ENCODE peak calls at places on chromosomes 13 and 19, in five cellular contexts. I is RCC 7860, E is ascending aorta, L is NB4, F is GM03348. W is an unnamed sample.

GRCh38 chr13:21063031-21063430 is 1.6 kb upstream of the LATS2 start:
- DNase-seq in I (no peak), E (no peak), L (no peak), F (no peak), W (no peak)

GRCh38 chr13:109297628-109298027 is 488.8 kb downstream of the IRS2 start:
- DNase-seq in I (no peak), E (no peak), L (no peak), F (peak), W (no peak)

GRCh38 chr19:48992571-48993174 is 436 bp downstream of the GYS1 start:
- DNase-seq in I (no peak), E (no peak), L (no peak), F (no peak), W (no peak)

GRCh38 chr13:92590503-92590908 is 636.1 kb upstream of the GPC6 start:
- DNase-seq in I (peak), E (no peak), L (no peak), F (no peak), W (peak)

GRCh38 chr13:77919351-77920294 is 992 bp upstream of the EDNRB start:
- DNase-seq in I (no peak), E (no peak), L (peak), F (peak), W (no peak)

GRCh38 chr13:65293530-65294198 is 1936.5 kb downstream of the PCDH9 start:
- DNase-seq in I (no peak), E (no peak), L (no peak), F (no peak), W (no peak)

GRCh38 chr19:55546822-55547614 is 1.7 kb upstream of the SBK3 start:
- DNase-seq in I (peak), E (peak), L (no peak), F (peak), W (no peak)

GRCh38 chr19:51407631-51408131 is 9.8 kb downstream of the SIGLEC10 start:
- DNase-seq in I (no peak), E (no peak), L (peak), F (no peak), W (no peak)

GRCh38 chr19:46000497-46001246 is 5.4 kb downstream of the CCDC61 start:
- DNase-seq in I (no peak), E (no peak), L (peak), F (peak), W (no peak)

GRCh38 chr19:41302624-41303351 is 7.2 kb upstream of the CCDC97 start:
- DNase-seq in I (no peak), E (no peak), L (no peak), F (no peak), W (no peak)

GRCh38 chr19:38037151-38037611 is 130.2 kb downstream of the SIPA1L3 start:
- DNase-seq in I (no peak), E (no peak), L (no peak), F (no peak), W (no peak)

GRCh38 chr13:26646603-26647002 is 89.1 kb downstream of the WASF3 start:
- DNase-seq in I (no peak), E (no peak), L (no peak), F (no peak), W (no peak)

GRCh38 chr13:29543230-29544215 is 52.0 kb downstream of the SLC7A1 start:
- DNase-seq in I (peak), E (no peak), L (peak), F (no peak), W (no peak)

GRCh38 chr13:76879211-76879875 is 6.9 kb downstream of the KCTD12 start:
- DNase-seq in I (peak), E (peak), L (peak), F (peak), W (no peak)

GRCh38 chr19:15260939-15261338 is 28.7 kb upstream of the EPHX3 start:
- DNase-seq in I (no peak), E (no peak), L (peak), F (no peak), W (no peak)

GRCh38 chr19:48741222-48741999 is 1.0 kb upstream of the RASIP1 start:
- DNase-seq in I (no peak), E (no peak), L (peak), F (peak), W (no peak)

GRCh38 chr13:113584870-113585671 is 518 bp downstream of the TFDP1 start:
- DNase-seq in I (no peak), E (no peak), L (peak), F (peak), W (no peak)

GRCh38 chr13:27007166-27007565 is 164.4 kb downstream of the USP12 start:
- DNase-seq in I (no peak), E (no peak), L (no peak), F (no peak), W (no peak)

GRCh38 chr13:110210604-110210985 is 96.4 kb downstream of the COL4A1 start:
- DNase-seq in I (no peak), E (no peak), L (no peak), F (no peak), W (no peak)

GRCh38 chr13:98267080-98267912 is 90.2 kb upstream of the RNF113B start:
- DNase-seq in I (peak), E (no peak), L (no peak), F (no peak), W (peak)

GRCh38 chr13:93472897-93473296 is 246.3 kb downstream of the GPC6 start:
- DNase-seq in I (no peak), E (no peak), L (no peak), F (no peak), W (no peak)

GRCh38 chr19:10510301-10510802 is 6.9 kb downstream of the S1PR5 start:
- DNase-seq in I (no peak), E (no peak), L (peak), F (peak), W (no peak)

GRCh38 chr19:48121909-48122371 is 11.3 kb upstream of the PLA2G4C start:
- DNase-seq in I (no peak), E (no peak), L (no peak), F (no peak), W (no peak)

GRCh38 chr13:64937302-64937701 is 2292.8 kb downstream of the PCDH9 start:
- DNase-seq in I (no peak), E (no peak), L (no peak), F (no peak), W (no peak)

W was measured in kidney glomerular epithelial cell.